ENCODE peak calls at places on chromosome 11, in seven cellular contexts. T is CD4-positive, alpha-beta T cell; F is activated CD4-positive, alpha-beta T cell treated with anti-CD3 and anti-CD28 coated beads, Interleukin-2, amount 10 ng/mL, durations not matched to agents 7 days and 5 days; V is right cardiac atrium; S is RPMI7951; X is foreskin fibroblast; N is nucleus accumbens. H is an unnamed sample.

GRCh38 chr11:59668188-59668949 is 468 bp downstream of the PATL1 start:
- DNase-seq in V (peak; percentile 75), T (no peak), X (peak; percentile 20), F (no peak), S (peak; percentile 60), N (peak; percentile 38), H (peak; percentile 21)

GRCh38 chr11:86228967-86229330 is 15.6 kb upstream of the EED start:
- DNase-seq in S (no peak), X (no peak), F (no peak), T (no peak), N (no peak), V (no peak), H (no peak)

GRCh38 chr11:124174001-124174400 is 9.1 kb upstream of the OR10D3 start:
- DNase-seq in T (no peak), N (no peak), F (no peak), X (peak; percentile 28), V (no peak), S (peak; percentile 58), H (no peak)

GRCh38 chr11:63564056-63564784 is 1.0 kb upstream of the PLAAT2 start:
- DNase-seq in V (no peak), N (peak; percentile 60), S (no peak), T (no peak), X (no peak), F (peak; percentile 68), H (no peak)

GRCh38 chr11:17387811-17388210 is 648 bp downstream of the KCNJ11 start:
- DNase-seq in N (no peak), X (no peak), V (no peak), T (no peak), S (no peak), F (no peak), H (no peak)

GRCh38 chr11:68582416-68583046 is 101.8 kb upstream of the GAL start:
- DNase-seq in N (no peak), X (no peak), T (no peak), F (no peak), S (peak; percentile 27), V (no peak), H (no peak)

GRCh38 chr11:33742249-33742851 is 6.1 kb upstream of the CD59 start:
- DNase-seq in S (no peak), V (no peak), T (no peak), F (no peak), N (no peak), X (no peak), H (no peak)

GRCh38 chr11:103488021-103488420 is 378.8 kb downstream of the DYNC2H1 start:
- DNase-seq in V (no peak), X (no peak), F (no peak), S (peak; percentile 10), N (no peak), T (no peak), H (no peak)

GRCh38 chr11:130613396-130613795 is 165.0 kb downstream of the ADAMTS15 start:
- DNase-seq in N (no peak), S (no peak), T (no peak), V (no peak), X (no peak), F (no peak), H (no peak)